ENCODE peak calls at places on chromosomes 1 and 21, in six cellular contexts. D is A549, X is HepG2, Z is K562, G is SK-N-SH, F is H1. T is an unnamed sample.
A peak's percentile ranks its signal among the peaks of the same experiment; 100 is the strongest.

GRCh38 chr1:84712288-84712874 is 22.1 kb upstream of the SSX2IP start:
- DNase-seq in D (no peak), X (no peak), Z (no peak), G (no peak), F (no peak), T (no peak)

GRCh38 chr1:241186716-241187115 is 170.3 kb downstream of the RGS7 start:
- DNase-seq in D (no peak), X (no peak), Z (no peak), G (no peak), F (no peak), T (no peak)

GRCh38 chr1:224427346-224427745 is 7.3 kb downstream of the WDR26 start:
- DNase-seq in D (no peak), X (no peak), Z (no peak), G (no peak), F (no peak), T (no peak)

GRCh38 chr1:236103646-236104218 is 38.6 kb upstream of the GPR137B start:
- DNase-seq in D (peak; percentile 85), X (peak; percentile 42), Z (peak; percentile 77), G (peak; percentile 83), F (peak; percentile 68), T (no peak)

GRCh38 chr21:44709426-44710293 is 1.7 kb downstream of the TSPEAR start:
- DNase-seq in D (no peak), X (no peak), Z (no peak), G (peak; percentile 28), F (peak; percentile 49), T (no peak)

GRCh38 chr1:226220473-226221189 is 2.8 kb upstream of the MIXL1 start:
- DNase-seq in D (no peak), X (no peak), Z (no peak), G (no peak), F (no peak), T (no peak)

GRCh38 chr1:25800538-25801377 is 765 bp downstream of the SELENON start:
- DNase-seq in D (no peak), X (no peak), Z (no peak), G (no peak), F (peak; percentile 68), T (no peak)

GRCh38 chr1:3020263-3020909 is 881 bp upstream of the ACTRT2 start:
- DNase-seq in D (no peak), X (no peak), Z (no peak), G (no peak), F (no peak), T (no peak)

GRCh38 chr1:20555025-20555757 is 2.8 kb downstream of the FAM43B start:
- DNase-seq in D (no peak), X (no peak), Z (no peak), G (no peak), F (no peak), T (no peak)

GRCh38 chr1:20552728-20553571 is 577 bp downstream of the FAM43B start:
- DNase-seq in D (peak; percentile 35), X (no peak), Z (no peak), G (peak; percentile 75), F (peak; percentile 77), T (no peak)

GRCh38 chr1:20555758-20556120 is 3.4 kb downstream of the FAM43B start:
- DNase-seq in D (no peak), X (no peak), Z (no peak), G (no peak), F (no peak), T (no peak)

GRCh38 chr1:20551161-20551560 is 1.2 kb upstream of the FAM43B start:
- DNase-seq in D (no peak), X (no peak), Z (no peak), G (no peak), F (no peak), T (no peak)

DNA sequence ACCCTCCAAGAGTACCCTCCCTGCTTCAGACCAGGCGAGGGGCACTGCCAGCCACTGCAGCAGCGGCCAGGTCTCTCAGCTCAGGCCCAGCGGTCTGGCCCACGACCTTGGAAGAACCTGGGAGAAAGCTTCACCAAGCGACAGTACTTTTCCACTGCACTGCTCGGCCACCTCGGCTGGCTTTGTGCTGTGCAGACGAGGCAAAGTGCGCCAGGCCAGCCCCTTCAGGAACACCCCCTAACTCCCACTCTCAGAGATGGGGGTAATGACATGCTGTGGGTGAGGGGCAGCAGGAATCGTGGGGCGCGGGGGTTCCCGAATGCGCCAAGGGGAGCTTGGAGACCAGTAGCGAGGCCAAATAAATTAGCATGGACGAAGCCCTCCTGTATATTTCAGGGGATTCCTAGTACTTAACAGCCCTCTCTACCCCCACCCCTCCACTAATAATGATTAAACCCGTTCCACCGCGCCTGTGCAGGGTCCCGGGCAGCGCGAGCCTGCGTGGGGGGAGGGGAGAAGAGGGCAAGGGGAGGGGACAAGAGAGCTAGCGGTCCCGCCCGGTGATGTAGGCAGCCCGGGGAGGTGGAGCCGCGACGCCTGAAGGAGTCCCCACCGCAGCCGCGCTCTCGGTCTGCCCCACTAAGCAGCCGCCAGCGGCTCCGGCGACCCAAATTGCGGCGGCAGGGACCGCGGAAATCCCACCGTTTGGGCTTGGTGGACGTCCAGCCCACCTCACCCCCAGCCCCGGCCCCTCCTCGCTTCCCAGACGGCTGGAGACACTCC is at the start of gene FAM43B:
- DNase-seq in D (peak; percentile 77), X (peak; percentile 88), Z (peak; percentile 73), G (peak; percentile 87), F (peak; percentile 83), T (no peak)
- TF ChIP-seq CHD2 in D (no peak), X (peak; percentile 71), Z (no peak), G (no peak), F (no peak), T (no peak)

GRCh38 chr1:230105754-230106625 is 39.0 kb downstream of the GALNT2 start:
- DNase-seq in D (peak; percentile 89), X (peak; percentile 89), Z (no peak), G (no peak), F (no peak), T (peak; percentile 59)
- TF ChIP-seq CHD2 in D (no peak), X (no peak), Z (no peak), G (no peak), F (no peak), T (no peak)

GRCh38 chr1:211493865-211494653 is 2.1 kb upstream of the RD3 start:
- DNase-seq in D (no peak), X (no peak), Z (no peak), G (no peak), F (no peak), T (no peak)

GRCh38 chr1:211493133-211493864 is 1.3 kb upstream of the RD3 start:
- DNase-seq in D (no peak), X (no peak), Z (no peak), G (no peak), F (no peak), T (no peak)

GRCh38 chr1:211490038-211490678 is 1.8 kb downstream of the RD3 start:
- DNase-seq in D (no peak), X (no peak), Z (no peak), G (peak; percentile 67), F (no peak), T (no peak)

GRCh38 chr1:211490821-211491415 is 1.0 kb downstream of the RD3 start:
- DNase-seq in D (no peak), X (no peak), Z (peak; percentile 82), G (no peak), F (no peak), T (no peak)

DNA sequence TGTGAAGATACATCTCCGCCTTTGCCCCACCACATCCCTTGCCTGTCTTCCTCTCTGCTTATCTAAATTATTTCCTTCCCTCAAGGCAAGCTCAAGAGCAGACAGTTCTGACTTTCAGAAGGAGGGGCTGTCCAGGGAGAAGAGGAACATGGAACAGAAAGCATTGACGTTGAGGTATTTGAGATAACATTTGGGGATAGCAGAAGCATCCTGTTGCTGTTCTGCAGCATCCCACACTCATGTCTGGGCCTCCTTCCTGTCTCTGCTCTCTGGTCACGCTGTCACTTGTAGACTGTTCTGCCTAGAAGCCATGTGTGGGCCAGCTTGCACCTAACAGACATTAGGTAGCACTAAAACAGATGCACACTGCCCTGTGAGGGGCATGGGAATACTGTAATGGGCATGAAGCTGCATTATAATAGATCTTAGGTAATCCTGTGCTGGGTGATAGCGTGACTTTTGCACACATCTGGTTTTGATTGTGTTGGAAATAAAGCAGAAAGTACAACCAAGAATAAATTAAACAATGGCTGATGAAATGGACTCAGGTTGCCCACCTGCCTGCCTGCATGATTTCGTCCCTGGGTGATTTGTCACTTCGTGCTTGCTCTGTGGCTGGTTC is 660 bp upstream of the RD3 start:
- DNase-seq in D (no peak), X (no peak), Z (no peak), G (peak; percentile 66), F (no peak), T (no peak)
- TF ChIP-seq CHD2 in D (no peak), X (no peak), Z (no peak), G (peak; percentile 17), F (no peak), T (no peak)

DNA sequence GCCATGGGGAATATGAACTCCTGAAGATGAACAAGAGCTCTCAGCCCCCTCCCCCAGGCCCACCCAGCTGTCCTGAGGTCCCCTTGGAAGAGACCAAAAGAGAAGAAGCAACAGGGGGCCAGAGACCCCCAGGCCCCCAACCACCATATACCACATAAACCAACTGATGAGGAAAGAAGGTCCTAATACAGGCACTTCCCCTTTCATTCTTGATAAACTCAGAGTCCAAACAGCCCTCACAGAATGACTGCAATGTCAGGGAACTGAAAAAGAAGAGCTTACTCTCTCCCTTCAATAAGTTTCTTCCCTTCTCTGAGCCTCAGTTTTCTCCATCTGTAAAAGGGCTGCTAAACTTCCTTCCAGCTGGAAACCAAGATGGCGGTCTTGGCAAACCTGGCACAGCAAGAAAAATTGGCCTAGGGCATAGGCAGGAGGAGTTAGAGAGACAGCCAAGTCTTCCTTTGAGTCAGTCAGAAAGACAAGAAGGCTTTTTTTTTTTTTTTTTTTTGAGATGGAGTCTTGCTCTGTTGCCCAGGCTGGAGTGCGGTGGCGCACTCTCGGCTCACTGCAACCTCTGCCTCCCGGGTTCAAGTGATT is 90.5 kb downstream of the VWA5B1 start:
- DNase-seq in D (no peak), X (no peak), Z (no peak), G (no peak), F (no peak), T (no peak)
- TF ChIP-seq CHD2 in D (no peak), X (no peak), Z (no peak), G (no peak), F (no peak), T (no peak)

GRCh38 chr1:150484431-150484830 is 2.8 kb upstream of the TARS2 start:
- DNase-seq in D (no peak), X (no peak), Z (no peak), G (no peak), F (no peak), T (no peak)
- TF ChIP-seq CHD2 in D (no peak), X (no peak), Z (no peak), G (no peak), F (no peak), T (no peak)

GRCh38 chr1:38243106-38243505 is 196.5 kb upstream of the POU3F1 start:
- DNase-seq in D (no peak), X (no peak), Z (peak; percentile 39), G (no peak), F (no peak), T (no peak)
- TF ChIP-seq CHD2 in D (no peak), X (no peak), Z (no peak), G (no peak), F (no peak), T (no peak)

GRCh38 chr1:112522621-112523020 is 13.9 kb downstream of the WNT2B start:
- DNase-seq in D (no peak), X (no peak), Z (no peak), G (no peak), F (no peak), T (no peak)
- TF ChIP-seq CHD2 in D (no peak), X (no peak), Z (no peak), G (no peak), F (no peak), T (no peak)

T was measured in GM12878.